ENCODE peak calls at places on chromosome 5, in ten cellular contexts. G is AG08396; C is Jurkat, Clone E6-1; N is hepatocyte; J is gastrocnemius medialis; M is astrocyte of the spinal cord; E is spleen; T is heart left ventricle; K is NCI-H1092; Z is upper lobe of right lung. U is an unnamed sample.

GRCh38 chr5:167743685-167744084 is 547.8 kb upstream of the WWC1 start:
- DNase-seq in K (no peak), T (no peak), G (peak; percentile 50), C (no peak), N (no peak), M (peak; percentile 89), Z (no peak), E (no peak), J (no peak), U (no peak)

GRCh38 chr5:16740476-16740875 is 123.7 kb upstream of the RETREG1 start:
- DNase-seq in K (no peak), N (no peak), T (no peak), M (no peak), E (no peak), G (no peak), Z (no peak), J (no peak), C (no peak), U (no peak)

GRCh38 chr5:140202078-140202477 is 27.1 kb downstream of the CYSTM1 start:
- DNase-seq in N (no peak), C (no peak), M (peak; percentile 53), G (no peak), K (no peak), T (no peak), Z (no peak), E (no peak), J (no peak), U (no peak)

GRCh38 chr5:150245111-150245789 is 44.3 kb downstream of the CAMK2A start:
- DNase-seq in Z (no peak), M (no peak), C (no peak), T (peak; percentile 86), K (no peak), J (peak; percentile 92), E (no peak), G (peak; percentile 76), N (peak; percentile 32), U (no peak)

GRCh38 chr5:7794823-7795222 is 56.1 kb downstream of the CFAP90 start:
- DNase-seq in J (no peak), K (no peak), C (no peak), Z (no peak), G (no peak), T (no peak), N (no peak), E (no peak), M (no peak), U (no peak)

GRCh38 chr5:140112685-140113179 is 1.2 kb upstream of the PURA start:
- DNase-seq in G (peak; percentile 30), N (no peak), C (no peak), E (no peak), K (no peak), Z (no peak), M (peak; percentile 13), T (peak; percentile 24), J (no peak), U (no peak)

GRCh38 chr5:131968396-131968954 is 23.0 kb upstream of the MEIKIN start:
- DNase-seq in J (no peak), G (no peak), T (no peak), Z (no peak), M (peak; percentile 33), E (no peak), K (no peak), N (no peak), C (no peak), U (no peak)

GRCh38 chr5:84642795-84643194 is 258.1 kb upstream of the EDIL3 start:
- DNase-seq in T (no peak), N (no peak), C (no peak), G (no peak), Z (no peak), E (no peak), K (no peak), J (no peak), M (peak; percentile 65), U (no peak)

GRCh38 chr5:6849569-6849968 is 136.3 kb downstream of the TENT4A start:
- DNase-seq in N (no peak), Z (no peak), M (no peak), C (no peak), G (no peak), T (no peak), K (no peak), E (no peak), J (no peak), U (no peak)

GRCh38 chr5:148875205-148875875 is 48.9 kb downstream of the ADRB2 start:
- DNase-seq in J (no peak), T (no peak), N (no peak), K (no peak), E (no peak), C (no peak), Z (no peak), G (no peak), M (no peak), U (no peak)

GRCh38 chr5:160181965-160182622 is 47.2 kb upstream of the FABP6 start:
- DNase-seq in K (no peak), Z (no peak), N (no peak), T (no peak), E (no peak), J (no peak), C (no peak), M (no peak), G (no peak), U (no peak)

GRCh38 chr5:111857067-111857466 is 100.1 kb upstream of the NREP start:
- DNase-seq in G (no peak), K (no peak), C (no peak), T (no peak), N (no peak), Z (no peak), M (no peak), E (no peak), J (no peak), U (no peak)

GRCh38 chr5:167937628-167938000 is 353.8 kb upstream of the WWC1 start:
- DNase-seq in Z (no peak), E (no peak), T (no peak), M (no peak), G (no peak), C (no peak), N (no peak), J (no peak), K (no peak), U (no peak)

GRCh38 chr5:24642022-24642421 is 2.8 kb downstream of the CDH10 start:
- DNase-seq in E (no peak), T (no peak), M (peak; percentile 47), J (no peak), Z (no peak), G (no peak), K (peak; percentile 15), N (peak; percentile 43), C (peak; percentile 25), U (no peak)

GRCh38 chr5:141402553-141403328 is at the start of gene PCDHGA9:
- DNase-seq in M (peak; percentile 42), G (peak; percentile 70), E (peak; percentile 59), J (no peak), N (no peak), Z (no peak), C (no peak), T (no peak), K (no peak), U (no peak)